ENCODE peak calls at places on chromosomes 7 and 10, in five cellular contexts. G is A673, P is vagina, W is neuronal stem cell, H is choroid plexus epithelial cell. L is an unnamed sample.
A peak's percentile ranks its signal among the peaks of the same experiment; 100 is the strongest.

GRCh38 chr10:102476466-102477141 is 25.3 kb upstream of the C10orf95 start:
- DNase-seq in G (no peak), P (no peak), W (no peak), H (no peak), L (no peak)

GRCh38 chr10:56715262-56715661 is 354.2 kb upstream of the ZWINT start:
- DNase-seq in G (no peak), P (no peak), W (no peak), H (no peak), L (no peak)

GRCh38 chr7:34083440-34083839 is 178.1 kb downstream of the BMPER start:
- DNase-seq in G (no peak), P (no peak), W (no peak), H (peak; percentile 39), L (no peak)

GRCh38 chr7:45978731-45979211 is 57.7 kb upstream of the IGFBP3 start:
- DNase-seq in G (peak; percentile 6), P (no peak), W (no peak), H (peak; percentile 11), L (no peak)

GRCh38 chr7:101373812-101374612 is 11.3 kb downstream of the COL26A1 start:
- DNase-seq in G (no peak), P (no peak), W (no peak), H (peak; percentile 18), L (no peak)

GRCh38 chr10:2938869-2939268 is 128.5 kb upstream of the PFKP start:
- DNase-seq in G (no peak), P (no peak), W (no peak), H (peak; percentile 39), L (no peak)

GRCh38 chr7:79241288-79242055 is 212.0 kb downstream of the MAGI2 start:
- DNase-seq in G (peak; percentile 35), P (no peak), W (no peak), H (peak; percentile 81), L (no peak)

GRCh38 chr7:69800495-69800894 is 202.2 kb downstream of the AUTS2 start:
- DNase-seq in G (no peak), P (no peak), W (no peak), H (peak; percentile 18), L (no peak)

DNA sequence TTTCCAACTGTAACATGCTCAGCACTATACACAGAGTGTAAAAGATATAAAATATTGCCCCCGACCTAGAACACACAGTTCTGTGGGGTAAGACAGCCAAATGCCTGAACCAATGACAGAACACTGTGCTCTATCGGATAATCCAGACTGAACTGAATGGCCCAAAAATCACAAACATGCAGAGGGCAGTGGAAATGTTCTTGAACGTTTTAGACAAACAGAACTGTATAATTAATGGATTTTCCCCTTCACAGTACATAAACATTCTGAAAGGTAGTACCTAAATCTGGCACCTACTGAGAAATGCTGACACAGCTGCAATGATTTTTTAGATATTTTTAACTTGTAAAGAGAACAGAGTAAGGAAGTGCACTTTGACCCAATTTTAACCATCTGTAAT is 33.4 kb downstream of the PARD3 start:
- DNase-seq in G (no peak), P (no peak), W (no peak), H (no peak), L (no peak)
- H3K4me3 ChIP-seq in G (peak overlapping the region; percentile 19), P (no peak overlapping the region), W (no peak overlapping the region), H (no peak overlapping the region), L (no peak overlapping the region)

DNA sequence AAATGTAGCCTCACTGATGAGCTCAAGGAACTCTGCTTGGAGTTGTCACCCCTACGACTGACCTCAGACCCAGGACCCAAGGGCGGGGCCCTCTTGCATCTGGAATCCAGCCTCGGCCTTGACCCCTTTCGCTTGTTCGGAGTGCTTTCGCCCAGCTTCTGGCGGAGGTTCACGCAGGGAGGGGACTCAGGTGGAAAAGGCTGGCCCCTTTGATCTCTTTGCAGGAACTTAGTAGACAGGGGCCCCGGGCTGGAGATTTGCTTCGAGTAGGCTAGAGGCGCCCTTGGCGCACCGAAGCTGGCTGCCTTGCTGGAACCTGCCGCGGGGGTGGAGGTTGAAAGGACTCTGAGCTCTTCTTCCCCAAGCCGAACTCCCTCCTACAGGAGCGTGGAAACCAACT is 255.0 kb downstream of the OTUD1 start:
- DNase-seq in G (peak; percentile 48), P (no peak), W (no peak), H (no peak), L (no peak)
- H3K4me3 ChIP-seq in G (peak overlapping the region; percentile 70), P (peak overlapping the region; percentile 38), W (peak overlapping the region; percentile 75), H (no peak overlapping the region), L (no peak overlapping the region)

GRCh38 chr7:44144968-44145418 is 3.9 kb upstream of the MYL7 start:
- DNase-seq in G (no peak), P (no peak), W (no peak), H (no peak), L (no peak)
- H3K4me3 ChIP-seq in G (no peak overlapping the region), P (peak overlapping the region; percentile 70), W (no peak overlapping the region), H (peak overlapping the region; percentile 41), L (no peak overlapping the region)

GRCh38 chr7:42227931-42228591 is 8.9 kb downstream of the GLI3 start:
- DNase-seq in G (no peak), P (no peak), W (no peak), H (peak; percentile 57), L (no peak)
- H3K4me3 ChIP-seq in G (no peak overlapping the region), P (peak overlapping the region; percentile 26), W (peak overlapping the region; percentile 12), H (peak overlapping the region; percentile 50), L (no peak overlapping the region)

GRCh38 chr7:16702433-16702832 is 51.1 kb upstream of the TSPAN13 start:
- DNase-seq in G (no peak), P (no peak), W (no peak), H (peak; percentile 65), L (no peak)
- H3K4me3 ChIP-seq in G (no peak overlapping the region), P (no peak overlapping the region), W (no peak overlapping the region), H (no peak overlapping the region), L (no peak overlapping the region)

DNA sequence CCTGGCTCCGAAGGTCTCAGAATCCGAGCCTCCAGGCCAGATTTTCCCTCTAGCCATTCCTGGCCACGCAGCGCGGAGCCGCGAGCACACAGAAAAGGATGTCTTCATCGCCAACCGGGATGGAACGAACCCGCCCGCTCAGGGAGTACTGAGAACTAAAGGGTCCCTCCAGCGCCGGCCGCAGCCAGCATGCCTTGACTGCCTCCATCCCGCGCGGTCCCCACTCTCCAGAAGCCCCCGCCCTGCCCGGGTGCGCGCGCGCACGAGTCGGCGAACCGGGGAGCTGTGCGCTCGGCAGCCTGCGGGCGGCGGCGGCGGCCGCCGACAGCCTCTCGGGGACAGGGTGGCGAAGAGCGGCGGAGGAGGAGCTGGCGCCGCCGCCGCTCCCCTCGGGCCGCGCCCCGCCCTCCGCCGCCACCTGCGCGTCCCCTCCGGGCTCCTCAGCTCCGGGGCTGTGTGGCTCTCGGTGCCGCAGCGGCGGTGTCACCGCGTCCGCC is 640 bp upstream of the GALNT17 start:
- DNase-seq in G (no peak), P (no peak), W (peak; percentile 79), H (peak; percentile 5), L (no peak)
- H3K4me3 ChIP-seq in G (no peak overlapping the region), P (peak overlapping the region; percentile 53), W (peak overlapping the region; percentile 94), H (peak overlapping the region; percentile 41), L (no peak overlapping the region)

GRCh38 chr7:50591098-50591479 is 25.9 kb upstream of the DDC start:
- DNase-seq in G (no peak), P (no peak), W (no peak), H (no peak), L (no peak)
- H3K4me3 ChIP-seq in G (no peak overlapping the region), P (no peak overlapping the region), W (no peak overlapping the region), H (no peak overlapping the region), L (no peak overlapping the region)

GRCh38 chr10:1251769-1252168 is 195.6 kb downstream of the WDR37 start:
- DNase-seq in G (no peak), P (no peak), W (no peak), H (no peak), L (no peak)
- H3K4me3 ChIP-seq in G (no peak overlapping the region), P (no peak overlapping the region), W (no peak overlapping the region), H (no peak overlapping the region), L (no peak overlapping the region)

GRCh38 chr7:130154501-130155317 is 50.5 kb downstream of the TMEM209 start:
- DNase-seq in G (peak; percentile 46), P (no peak), W (no peak), H (no peak), L (no peak)
- H3K4me3 ChIP-seq in G (no peak overlapping the region), P (no peak overlapping the region), W (peak overlapping the region; percentile 33), H (no peak overlapping the region), L (no peak overlapping the region)

L was measured in LNCaP clone FGC.